ENCODE peak calls at places on chromosomes 2 and 18, in four cellular contexts. One of them, this sample, is unnamed.

GRCh38 chr2:221097568-221097915 is 474.6 kb downstream of the EPHA4 start:
- DNase-seq in HT1080: peak
- DNase-seq in iris pigment epithelial cell: peak
- DNase-seq in amniotic stem cell: peak
- DNase-seq in this sample: peak

GRCh38 chr2:42795871-42796301 is 3.5 kb upstream of the HAAO start:
- DNase-seq in amniotic stem cell: no peak
- DNase-seq in iris pigment epithelial cell: peak
- DNase-seq in HT1080: peak
- DNase-seq in this sample: no peak

GRCh38 chr2:15938803-15939555 is 1.4 kb upstream of the MYCN start:
- DNase-seq in HT1080: no peak
- DNase-seq in iris pigment epithelial cell: no peak
- DNase-seq in amniotic stem cell: no peak
- DNase-seq in this sample: no peak

GRCh38 chr2:6828299-6828584 is 37.5 kb downstream of the CMPK2 start:
- DNase-seq in amniotic stem cell: peak
- DNase-seq in HT1080: peak
- DNase-seq in iris pigment epithelial cell: peak
- DNase-seq in this sample: peak

GRCh38 chr2:237616373-237617304 is 10.7 kb upstream of the LRRFIP1 start:
- DNase-seq in amniotic stem cell: peak
- DNase-seq in HT1080: peak
- DNase-seq in iris pigment epithelial cell: peak
- DNase-seq in this sample: peak

GRCh38 chr2:61419129-61419528 is 51.8 kb downstream of the USP34 start:
- DNase-seq in iris pigment epithelial cell: peak
- DNase-seq in HT1080: no peak
- DNase-seq in amniotic stem cell: no peak
- DNase-seq in this sample: no peak

GRCh38 chr2:66145490-66145889 is 289.4 kb upstream of the MEIS1 start:
- DNase-seq in HT1080: no peak
- DNase-seq in iris pigment epithelial cell: no peak
- DNase-seq in amniotic stem cell: no peak
- DNase-seq in this sample: no peak

GRCh38 chr18:2304378-2305175 is 266.7 kb downstream of the METTL4 start:
- DNase-seq in iris pigment epithelial cell: peak
- DNase-seq in amniotic stem cell: no peak
- DNase-seq in HT1080: peak
- DNase-seq in this sample: peak

GRCh38 chr2:235851841-235852527 is 316.2 kb downstream of the GBX2 start:
- DNase-seq in HT1080: no peak
- DNase-seq in iris pigment epithelial cell: no peak
- DNase-seq in amniotic stem cell: no peak
- DNase-seq in this sample: no peak

GRCh38 chr2:176814740-176815367 is 397.7 kb upstream of the HNRNPA3 start:
- DNase-seq in amniotic stem cell: peak
- DNase-seq in HT1080: no peak
- DNase-seq in iris pigment epithelial cell: peak
- DNase-seq in this sample: peak

GRCh38 chr18:63016270-63016669 is 300.9 kb downstream of the PHLPP1 start:
- DNase-seq in iris pigment epithelial cell: peak
- DNase-seq in HT1080: peak
- DNase-seq in amniotic stem cell: peak
- DNase-seq in this sample: peak

This sample was measured in A172.